ENCODE peak calls at places on chromosomes 11 and 22, in six cellular contexts. X is HCT116, T is transverse colon, Q is heart right ventricle, V is endothelial cell of umbilical vein, S is tibial artery. I is an unnamed sample.

GRCh38 chr11:126061707-126062678 is 673 bp downstream of the CDON start:
- DNase-seq in X (peak; percentile 23), V (peak; percentile 36), S (peak; percentile 45), T (peak; percentile 31), Q (peak; percentile 24), I (no peak)

GRCh38 chr11:70400643-70401042 is 2.3 kb downstream of the CTTN start:
- DNase-seq in Q (no peak), X (no peak), S (no peak), V (no peak), T (no peak), I (no peak)

GRCh38 chr11:76783294-76783900 is at the start of gene TSKU:
- DNase-seq in S (no peak), X (no peak), V (no peak), Q (no peak), T (no peak), I (no peak)

GRCh38 chr11:113193894-113194293 is 120.5 kb upstream of the TTC12 start:
- DNase-seq in V (no peak), X (no peak), S (peak; percentile 35), T (no peak), Q (peak; percentile 55), I (no peak)

GRCh38 chr22:50148991-50149721 is 21.4 kb upstream of the PANX2 start:
- DNase-seq in V (peak; percentile 58), Q (no peak), X (peak; percentile 61), T (peak; percentile 73), S (no peak), I (no peak)

GRCh38 chr11:71298761-71299181 is 46.4 kb upstream of the SHANK2 start:
- DNase-seq in T (no peak), S (no peak), Q (no peak), V (no peak), X (no peak), I (no peak)

GRCh38 chr22:49372111-49372529 is 455.6 kb downstream of the BRD1 start:
- DNase-seq in T (no peak), Q (no peak), X (no peak), V (no peak), S (no peak), I (no peak)

GRCh38 chr11:76419896-76420295 is 24.9 kb upstream of the EMSY start:
- DNase-seq in X (no peak), S (no peak), T (no peak), Q (no peak), V (peak; percentile 7), I (no peak)

GRCh38 chr11:64619196-64619595 is 28.2 kb downstream of the SLC22A12 start:
- DNase-seq in T (no peak), X (no peak), S (no peak), Q (no peak), V (no peak), I (no peak)

GRCh38 chr11:79082280-79082679 is 358.6 kb downstream of the TENM4 start:
- DNase-seq in X (no peak), Q (no peak), V (no peak), S (no peak), T (no peak), I (no peak)

GRCh38 chr11:32310218-32310601 is 125.1 kb downstream of the WT1 start:
- DNase-seq in S (no peak), X (no peak), V (no peak), Q (no peak), T (no peak), I (no peak)

GRCh38 chr11:60934091-60934789 is 10.0 kb downstream of the TMEM132A start:
- DNase-seq in V (no peak), Q (no peak), X (no peak), T (no peak), S (no peak), I (no peak)

GRCh38 chr11:45371251-45371749 is 85.2 kb upstream of the SYT13 start:
- DNase-seq in Q (peak; percentile 48), T (peak; percentile 63), S (peak; percentile 50), X (peak; percentile 63), V (peak; percentile 63), I (no peak)

DNA sequence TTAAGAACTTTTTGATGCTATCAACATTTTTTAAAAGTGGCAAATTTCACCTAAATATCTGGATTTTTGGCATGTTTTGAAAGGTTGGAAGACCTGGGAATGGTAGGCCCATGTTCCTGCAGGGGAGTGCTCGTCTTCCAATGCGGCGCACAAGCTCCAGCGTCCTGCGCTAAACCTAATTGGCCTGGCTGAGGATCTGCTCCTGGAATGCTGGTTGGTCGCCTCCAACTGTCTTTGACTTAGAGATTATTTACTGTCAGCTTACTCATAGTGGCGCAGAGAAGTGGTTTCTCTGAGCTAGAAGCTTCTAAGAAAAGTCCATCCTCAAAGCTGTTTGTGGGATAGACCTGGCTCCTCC is 615 bp upstream of the LIMK2 start:
- DNase-seq in T (no peak), V (no peak), Q (no peak), S (no peak), X (no peak), I (no peak)
- H3K27ac ChIP-seq in T (peak overlapping the region; percentile 90), V (peak overlapping the region; percentile 93), Q (peak overlapping the region; percentile 88), S (peak overlapping the region; percentile 67), X (no peak overlapping the region), I (peak overlapping the region; percentile 25)

GRCh38 chr11:16154715-16155396 is 201.5 kb downstream of the SOX6 start:
- DNase-seq in Q (no peak), S (no peak), T (no peak), X (no peak), V (no peak), I (no peak)
- H3K27ac ChIP-seq in Q (no peak overlapping the region), S (no peak overlapping the region), T (no peak overlapping the region), X (no peak overlapping the region), V (no peak overlapping the region), I (no peak overlapping the region)

DNA sequence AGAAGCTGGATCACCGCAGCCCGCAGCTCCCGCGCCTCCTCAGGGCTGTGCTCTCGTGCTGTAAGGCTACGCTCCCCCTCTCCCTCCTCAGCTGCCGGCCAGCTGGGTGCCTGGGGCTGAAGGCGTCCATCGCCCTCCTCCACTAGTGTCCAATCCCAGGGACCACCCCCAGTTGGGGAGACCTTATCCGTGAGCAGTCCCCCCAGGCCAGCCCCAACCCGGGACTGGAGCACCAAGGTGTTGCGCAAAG is 1.2 kb downstream of the AP5B1 start:
- DNase-seq in Q (no peak), V (no peak), X (no peak), S (peak; percentile 22), T (no peak), I (no peak)
- H3K27ac ChIP-seq in Q (peak overlapping the region; percentile 85), V (no peak overlapping the region), X (peak overlapping the region; percentile 98), S (peak overlapping the region; percentile 73), T (peak overlapping the region; percentile 90), I (peak overlapping the region; percentile 82)

DNA sequence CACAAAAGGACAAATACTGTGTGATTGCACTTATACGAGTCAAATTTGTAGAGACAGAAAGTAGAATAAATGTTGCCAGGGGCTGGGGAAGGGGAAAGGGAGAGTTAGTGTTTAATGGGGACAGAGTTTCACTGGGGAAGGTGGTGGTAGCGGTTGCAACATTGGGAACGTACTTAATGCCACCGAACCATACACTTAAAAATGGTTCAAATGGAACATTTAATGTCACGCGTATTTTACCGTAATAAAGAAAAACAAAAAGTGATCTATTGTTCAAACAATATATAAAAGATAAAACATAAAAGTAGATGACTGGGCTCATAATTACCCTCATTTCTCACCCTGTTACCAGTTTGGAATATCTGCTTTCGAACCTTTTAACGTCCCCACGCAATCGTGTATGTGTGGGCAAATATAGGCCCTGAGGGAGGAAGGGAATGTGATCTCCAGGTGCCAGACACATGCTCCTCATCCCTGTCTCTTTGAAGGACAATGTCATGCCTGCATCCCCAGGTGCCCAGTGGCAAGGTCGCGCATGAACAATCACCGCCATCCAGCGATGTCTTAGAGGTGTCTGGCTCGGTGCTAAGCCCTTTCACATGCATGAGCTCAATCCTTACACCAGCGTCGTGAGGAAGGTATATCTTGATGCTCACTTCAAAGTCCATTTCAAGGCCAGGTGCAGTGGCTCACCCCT is 35.3 kb downstream of the LIF start:
- DNase-seq in T (no peak), S (no peak), V (no peak), X (no peak), Q (no peak), I (no peak)
- H3K27ac ChIP-seq in T (no peak overlapping the region), S (no peak overlapping the region), V (no peak overlapping the region), X (peak overlapping the region; percentile 96), Q (no peak overlapping the region), I (no peak overlapping the region)

DNA sequence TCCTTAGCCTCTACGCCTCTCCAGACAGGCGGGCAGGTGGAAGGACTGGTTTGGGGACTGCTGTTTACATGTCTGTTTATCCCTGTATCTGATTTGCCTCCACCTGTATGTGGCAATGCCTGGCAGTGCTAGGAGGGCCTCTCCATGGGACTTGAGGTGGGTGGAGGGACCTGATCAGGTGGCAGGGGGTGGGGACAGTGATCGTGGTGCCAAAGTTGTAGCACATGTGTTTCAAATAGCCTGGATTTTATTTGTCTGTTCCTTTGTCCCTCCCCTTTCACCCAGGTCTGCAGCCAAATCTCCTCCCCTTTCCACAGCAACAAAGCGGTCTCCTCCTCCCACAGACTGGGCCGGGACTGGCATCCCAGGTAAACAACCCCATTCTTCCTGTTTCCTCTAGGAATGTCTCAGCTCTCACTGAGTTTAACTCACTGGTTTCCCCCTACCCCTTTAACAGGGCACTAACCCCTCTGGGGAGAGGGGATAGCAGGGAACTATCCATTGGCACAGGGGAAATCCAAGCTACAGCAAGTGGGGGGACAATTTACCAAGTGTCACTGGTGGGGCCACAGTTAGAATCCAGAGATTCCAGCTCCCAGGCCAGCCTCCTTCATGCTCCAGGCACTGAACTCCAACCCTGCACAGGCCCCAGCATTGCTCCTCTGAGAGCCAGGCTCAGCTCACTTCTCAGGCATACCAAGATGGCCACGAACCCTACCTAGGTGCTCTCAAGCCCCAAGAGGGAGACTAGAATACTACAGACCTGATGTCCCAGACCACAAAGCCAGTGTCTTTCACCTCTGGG is 22.9 kb upstream of the TLCD5 start:
- DNase-seq in X (no peak), V (no peak), Q (no peak), S (no peak), T (peak; percentile 71), I (no peak)
- H3K27ac ChIP-seq in X (no peak overlapping the region), V (no peak overlapping the region), Q (no peak overlapping the region), S (no peak overlapping the region), T (peak overlapping the region; percentile 15), I (no peak overlapping the region)

GRCh38 chr11:74905326-74905725 is 43.6 kb downstream of the XRRA1 start:
- DNase-seq in S (no peak), Q (no peak), T (no peak), V (peak; percentile 54), X (no peak), I (no peak)
- H3K27ac ChIP-seq in S (no peak overlapping the region), Q (peak overlapping the region; percentile 68), T (no peak overlapping the region), V (no peak overlapping the region), X (no peak overlapping the region), I (peak overlapping the region; percentile 33)

GRCh38 chr22:30385913-30386312 is 1.3 kb downstream of the RNF215 start:
- DNase-seq in Q (no peak), V (no peak), S (no peak), X (no peak), T (no peak), I (no peak)
- H3K27ac ChIP-seq in Q (no peak overlapping the region), V (no peak overlapping the region), S (no peak overlapping the region), X (peak overlapping the region; percentile 69), T (no peak overlapping the region), I (no peak overlapping the region)

GRCh38 chr11:116855413-116855812 is 18.0 kb upstream of the APOA1 start:
- DNase-seq in S (no peak), V (no peak), T (no peak), X (no peak), Q (no peak), I (no peak)
- H3K27ac ChIP-seq in S (no peak overlapping the region), V (no peak overlapping the region), T (no peak overlapping the region), X (no peak overlapping the region), Q (no peak overlapping the region), I (no peak overlapping the region)